ENCODE peak calls at places on chromosomes 7 and 10, in four cellular contexts. D is endothelial cell of umbilical vein, V is heart right ventricle, X is prostate gland. U is an unnamed sample.

GRCh38 chr10:35412900-35413491 is 76.7 kb downstream of the CCNY start:
- DNase-seq in D (peak; percentile 31), V (no peak), X (no peak), U (no peak)

GRCh38 chr7:55569797-55570196 is 2.5 kb downstream of the VOPP1 start:
- DNase-seq in D (no peak), X (no peak), V (no peak), U (no peak)

GRCh38 chr7:47407821-47408674 is 173.9 kb downstream of the TNS3 start:
- DNase-seq in V (no peak), D (no peak), X (no peak), U (no peak)

GRCh38 chr7:44403775-44404174 is 78.4 kb upstream of the CAMK2B start:
- DNase-seq in V (no peak), X (no peak), D (no peak), U (no peak)

GRCh38 chr7:3861941-3862340 is 560.9 kb downstream of the SDK1 start:
- DNase-seq in V (peak; percentile 40), X (no peak), D (peak; percentile 9), U (no peak)

GRCh38 chr10:47073967-47074366 is 162.7 kb downstream of the PTPN20 start:
- DNase-seq in V (no peak), D (no peak), X (no peak), U (no peak)

GRCh38 chr7:146647444-146647843 is 530.8 kb downstream of the CNTNAP2 start:
- DNase-seq in V (no peak), D (no peak), X (peak; percentile 44), U (no peak)

GRCh38 chr7:94394399-94395140 is at the start of gene COL1A2:
- DNase-seq in D (peak; percentile 32), X (no peak), V (peak; percentile 79), U (peak; percentile 6)

GRCh38 chr10:60041489-60042133 is 135.3 kb upstream of the CCDC6 start:
- DNase-seq in V (no peak), X (no peak), D (no peak), U (no peak)

GRCh38 chr10:31288001-31288400 is 31.0 kb upstream of the ZEB1 start:
- DNase-seq in D (no peak), V (no peak), X (no peak), U (no peak)

GRCh38 chr10:71532878-71533277 is 136.2 kb downstream of the CDH23 start:
- DNase-seq in X (no peak), V (no peak), D (no peak), U (no peak)

GRCh38 chr7:158559356-158559755 is 28.3 kb downstream of the PTPRN2 start:
- DNase-seq in D (no peak), X (no peak), V (no peak), U (no peak)

GRCh38 chr7:100575206-100575631 is 1.5 kb upstream of the SAP25 start:
- DNase-seq in X (no peak), V (no peak), D (no peak), U (no peak)

GRCh38 chr7:101134399-101134980 is 7.6 kb downstream of the SERPINE1 start:
- DNase-seq in X (no peak), V (no peak), D (peak; percentile 40), U (no peak)

GRCh38 chr7:72785166-72785955 is 42.6 kb downstream of the TYW1B start:
- DNase-seq in X (no peak), D (no peak), V (no peak), U (no peak)

GRCh38 chr7:131656980-131657725 is 100.7 kb upstream of the PODXL start:
- DNase-seq in X (no peak), D (no peak), V (no peak), U (no peak)

GRCh38 chr7:148697256-148697841 is 1.4 kb upstream of the CUL1 start:
- DNase-seq in V (peak; percentile 67), D (peak; percentile 80), X (peak; percentile 6), U (no peak)

DNA sequence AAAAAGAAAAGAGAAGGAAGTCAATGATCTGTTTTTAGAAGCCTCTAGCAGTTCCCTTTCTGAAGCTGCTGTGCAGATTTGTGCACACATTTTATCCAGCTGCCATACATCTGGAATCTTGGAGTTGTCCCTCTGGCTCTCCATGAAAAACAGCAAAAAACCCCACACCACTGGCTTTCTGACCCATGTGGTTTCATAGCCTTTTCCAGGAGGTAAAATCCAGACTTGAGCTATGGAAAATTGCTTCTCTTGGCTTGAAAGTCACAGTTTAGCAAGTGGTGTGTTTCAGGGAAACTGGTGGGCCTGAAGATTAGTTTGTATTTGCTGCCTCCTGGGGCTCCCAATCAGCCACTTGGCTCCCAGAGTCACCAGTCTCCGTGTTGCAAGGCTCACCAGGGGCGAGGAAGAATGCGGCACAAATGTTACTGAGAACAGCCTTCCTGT is 50.2 kb upstream of the ADRB1 start:
- DNase-seq in D (no peak), X (no peak), V (peak; percentile 62), U (no peak)
- H3K27ac ChIP-seq in D (no peak overlapping the region), X (no peak overlapping the region), V (peak overlapping the region; percentile 71), U (no peak overlapping the region)

GRCh38 chr7:144785491-144785890 is 50.4 kb downstream of the TPK1 start:
- DNase-seq in V (no peak), X (no peak), D (no peak), U (no peak)

GRCh38 chr7:144784943-144785342 is 50.9 kb downstream of the TPK1 start:
- DNase-seq in D (no peak), V (peak; percentile 36), X (no peak), U (no peak)

GRCh38 chr7:144786079-144786478 is 49.8 kb downstream of the TPK1 start:
- DNase-seq in D (no peak), V (no peak), X (no peak), U (no peak)

GRCh38 chr7:144786522-144786921 is 49.3 kb downstream of the TPK1 start:
- DNase-seq in X (no peak), V (no peak), D (no peak), U (no peak)

DNA sequence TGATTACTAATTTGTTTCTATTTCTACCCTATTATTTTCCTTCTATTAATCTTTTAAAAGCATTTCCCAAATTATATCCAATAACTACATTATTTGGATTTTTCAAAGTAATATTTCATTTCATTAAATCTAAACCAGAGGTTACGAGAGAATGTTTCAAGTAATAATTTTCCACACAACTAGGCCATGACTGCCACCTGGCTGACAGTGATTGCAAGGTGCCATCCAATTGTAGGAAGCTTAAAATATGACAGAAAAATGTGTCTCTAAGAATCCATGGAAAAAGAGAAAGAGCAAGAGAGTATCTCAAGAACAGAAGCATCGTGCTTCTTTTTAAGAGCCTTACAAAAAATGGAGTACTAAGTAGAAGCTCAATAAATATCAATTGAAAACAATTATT is 48.7 kb downstream of the TPK1 start:
- DNase-seq in X (no peak), D (peak; percentile 29), V (no peak), U (no peak)
- TF ChIP-seq CTCF in X (peak; percentile 15), D (peak; percentile 21), V (no peak), U (no peak)

GRCh38 chr10:124648738-124649137 is 95.4 kb downstream of the FAM53B start:
- DNase-seq in D (peak; percentile 84), X (no peak), V (peak; percentile 82), U (peak; percentile 30)
- H3K4me1 ChIP-seq in D (peaks cover 35% of the 10 kb centered on the region), X (peaks cover 5% of the 10 kb centered on the region), V (peaks cover 90% of the 10 kb centered on the region), U (peaks cover 94% of the 10 kb centered on the region)

GRCh38 chr10:102411341-102412255 is 7.0 kb downstream of the PSD start:
- DNase-seq in V (no peak), X (no peak), D (no peak), U (no peak)

GRCh38 chr10:102410427-102411073 is 8.0 kb downstream of the PSD start:
- DNase-seq in X (no peak), D (no peak), V (no peak), U (no peak)

GRCh38 chr10:102408728-102409603 is 9.6 kb downstream of the PSD start:
- DNase-seq in X (no peak), D (no peak), V (peak; percentile 38), U (no peak)

GRCh38 chr10:102408081-102408727 is 10.4 kb downstream of the PSD start:
- DNase-seq in V (no peak), D (no peak), X (no peak), U (no peak)

GRCh38 chr10:102409604-102410426 is 8.8 kb downstream of the PSD start:
- DNase-seq in D (no peak), V (no peak), X (no peak), U (no peak)
- H3K27ac ChIP-seq in D (no peak overlapping the region), V (no peak overlapping the region), X (no peak overlapping the region), U (no peak overlapping the region)

U was measured in esophagus squamous epithelium.